ENCODE peak calls at places on chromosomes 13 and 19, in five cellular contexts. E is heart right ventricle; C is CD4-positive, alpha-beta T cell; H is CD8-positive, alpha-beta memory T cell; L is uterus. U is an unnamed sample.

GRCh38 chr13:44653261-44653660 is 77.1 kb upstream of the TSC22D1 start:
- DNase-seq in H (no peak), C (no peak), L (no peak), E (no peak), U (no peak)

GRCh38 chr13:112116187-112116950 is 49.4 kb downstream of the SOX1 start:
- DNase-seq in C (no peak), H (no peak), E (no peak), L (no peak), U (no peak)

GRCh38 chr13:52703482-52703881 is 36.1 kb downstream of the CNMD start:
- DNase-seq in C (no peak), H (no peak), E (no peak), L (no peak), U (no peak)

GRCh38 chr19:4431808-4432674 is 25.6 kb downstream of the UBXN6 start:
- DNase-seq in L (no peak), C (no peak), H (no peak), E (no peak), U (no peak)

GRCh38 chr13:39786091-39786490 is 130.6 kb downstream of the COG6 start:
- DNase-seq in L (no peak), E (no peak), H (no peak), C (no peak), U (no peak)

GRCh38 chr13:114282143-114282685 is 813 bp downstream of the UPF3A start:
- DNase-seq in L (no peak), C (no peak), E (peak; percentile 39), H (peak; percentile 21), U (peak; percentile 23)

GRCh38 chr19:32287811-32288227 is 57.6 kb upstream of the ZNF507 start:
- DNase-seq in C (no peak), L (peak; percentile 62), H (no peak), E (peak; percentile 58), U (no peak)

GRCh38 chr13:105329359-105329758 is 1206.1 kb downstream of the EFNB2 start:
- DNase-seq in C (no peak), L (no peak), H (no peak), E (no peak), U (no peak)

GRCh38 chr13:53382008-53382407 is 353.4 kb downstream of the OLFM4 start:
- DNase-seq in H (no peak), E (no peak), C (no peak), L (no peak), U (no peak)

GRCh38 chr13:37540228-37540627 is 58.3 kb downstream of the POSTN start:
- DNase-seq in H (no peak), C (no peak), E (no peak), L (no peak), U (no peak)

GRCh38 chr19:58538257-58539168 is 5.4 kb upstream of the TRIM28 start:
- DNase-seq in L (no peak), H (no peak), E (peak; percentile 53), C (no peak), U (peak; percentile 67)

GRCh38 chr19:6489278-6490061 is 7.9 kb upstream of the DENND1C start:
- DNase-seq in C (no peak), L (no peak), E (no peak), H (no peak), U (no peak)

GRCh38 chr13:81493144-81493543 is 1152.2 kb upstream of the SPRY2 start:
- DNase-seq in E (no peak), C (no peak), H (no peak), L (no peak), U (no peak)

GRCh38 chr19:41269055-41269454 is 4.9 kb downstream of the HNRNPUL1 start:
- DNase-seq in C (no peak), H (no peak), L (no peak), E (no peak), U (no peak)

GRCh38 chr13:28754698-28755545 is 36.2 kb upstream of the SLC46A3 start:
- DNase-seq in E (peak; percentile 71), H (no peak), L (peak; percentile 43), C (no peak), U (no peak)

GRCh38 chr13:38543561-38543960 is 143.3 kb upstream of the FREM2 start:
- DNase-seq in C (no peak), H (no peak), L (no peak), E (no peak), U (no peak)

GRCh38 chr13:24172071-24172470 is 11.6 kb downstream of the SPATA13 start:
- DNase-seq in C (no peak), E (no peak), H (no peak), L (no peak), U (no peak)

GRCh38 chr19:48858984-48859710 is 9.3 kb downstream of the PLEKHA4 start:
- DNase-seq in H (peak; percentile 75), C (peak; percentile 67), E (no peak), L (no peak), U (peak; percentile 79)

GRCh38 chr13:103349664-103350063 is 283.4 kb upstream of the SLC10A2 start:
- DNase-seq in E (peak; percentile 34), L (no peak), H (no peak), C (no peak), U (no peak)

GRCh38 chr13:46884531-46884930 is 12.3 kb downstream of the HTR2A start:
- DNase-seq in L (no peak), E (no peak), H (no peak), C (no peak), U (no peak)

GRCh38 chr13:76473552-76474134 is 412.6 kb downstream of the KCTD12 start:
- DNase-seq in C (peak; percentile 61), E (peak; percentile 79), H (peak; percentile 47), L (peak; percentile 75), U (peak; percentile 79)

GRCh38 chr13:99982741-99983400 is 1.3 kb downstream of the ZIC2 start:
- DNase-seq in L (no peak), H (no peak), E (no peak), C (no peak), U (no peak)

GRCh38 chr19:55383279-55383788 is 758 bp downstream of the TMEM238 start:
- DNase-seq in L (no peak), H (no peak), E (no peak), C (no peak), U (peak; percentile 32)

GRCh38 chr19:1069009-1069779 is 2.2 kb downstream of the ARHGAP45 start:
- DNase-seq in E (peak; percentile 50), H (peak; percentile 71), L (no peak), C (peak; percentile 64), U (peak; percentile 80)

GRCh38 chr13:22169473-22169872 is 498.6 kb downstream of the FGF9 start:
- DNase-seq in L (no peak), E (no peak), C (no peak), H (no peak), U (no peak)

DNA sequence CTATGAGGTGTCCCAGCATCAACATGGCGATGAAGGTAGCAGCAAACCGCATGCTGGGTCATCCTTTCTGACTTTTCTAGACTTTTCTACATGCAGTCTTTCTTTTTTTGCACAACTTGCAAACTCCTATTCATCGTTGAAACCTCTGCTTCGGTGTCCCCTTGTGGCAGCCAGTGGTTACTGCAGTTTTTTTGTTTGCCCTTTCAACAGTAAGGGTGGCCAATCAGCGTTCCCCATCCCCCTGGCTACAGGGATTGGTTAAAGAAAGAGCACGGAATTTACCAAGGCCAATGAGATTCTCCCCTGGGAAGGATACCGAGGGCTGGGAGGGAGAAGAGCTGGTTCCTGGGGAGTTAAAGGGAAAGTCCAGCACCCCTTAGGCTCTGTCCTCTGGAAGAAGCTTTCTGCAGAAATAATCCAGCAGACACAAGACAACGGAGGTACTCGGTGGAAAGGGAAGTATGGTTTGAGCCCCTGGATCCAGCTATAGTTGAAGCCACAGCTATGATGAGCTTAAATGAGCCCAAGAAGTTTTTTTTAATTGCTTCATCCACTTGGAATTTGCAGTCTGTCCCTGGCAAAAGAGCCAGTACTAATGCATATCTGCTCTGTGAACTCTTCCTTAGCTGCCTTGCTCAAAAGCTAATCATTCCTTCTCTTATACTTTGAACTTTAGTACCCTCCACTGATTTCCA is 5.6 kb upstream of the LSM4 start:
- DNase-seq in C (peak; percentile 80), H (peak; percentile 79), E (peak; percentile 96), L (peak; percentile 97), U (peak; percentile 82)
- H3K27ac ChIP-seq in C (no peak overlapping the region), H (peak overlapping the region; percentile 1), E (peak overlapping the region; percentile 79), L (peak overlapping the region; percentile 88), U (peak overlapping the region; percentile 1)

GRCh38 chr19:11198769-11199469 is 1.6 kb upstream of the KANK2 start:
- DNase-seq in L (no peak), E (no peak), C (no peak), H (no peak), U (no peak)
- H3K27ac ChIP-seq in L (peak overlapping the region; percentile 99), E (peak overlapping the region; percentile 87), C (no peak overlapping the region), H (no peak overlapping the region), U (no peak overlapping the region)

GRCh38 chr19:9875796-9876195 is 40.7 kb downstream of the PIN1 start:
- DNase-seq in H (no peak), L (no peak), E (no peak), C (no peak), U (no peak)
- H3K27ac ChIP-seq in H (no peak overlapping the region), L (no peak overlapping the region), E (no peak overlapping the region), C (no peak overlapping the region), U (no peak overlapping the region)

GRCh38 chr19:15290149-15290548 is 42.2 kb downstream of the BRD4 start:
- DNase-seq in H (no peak), L (no peak), E (no peak), C (no peak), U (no peak)

GRCh38 chr19:15292847-15293582 is 39.3 kb downstream of the BRD4 start:
- DNase-seq in E (peak; percentile 35), L (no peak), C (no peak), H (no peak), U (peak; percentile 26)

GRCh38 chr19:15292140-15292539 is 40.2 kb downstream of the BRD4 start:
- DNase-seq in C (no peak), L (no peak), E (no peak), H (no peak), U (no peak)

GRCh38 chr19:15291089-15291488 is 41.2 kb downstream of the BRD4 start:
- DNase-seq in L (no peak), E (no peak), H (no peak), C (no peak), U (no peak)

DNA sequence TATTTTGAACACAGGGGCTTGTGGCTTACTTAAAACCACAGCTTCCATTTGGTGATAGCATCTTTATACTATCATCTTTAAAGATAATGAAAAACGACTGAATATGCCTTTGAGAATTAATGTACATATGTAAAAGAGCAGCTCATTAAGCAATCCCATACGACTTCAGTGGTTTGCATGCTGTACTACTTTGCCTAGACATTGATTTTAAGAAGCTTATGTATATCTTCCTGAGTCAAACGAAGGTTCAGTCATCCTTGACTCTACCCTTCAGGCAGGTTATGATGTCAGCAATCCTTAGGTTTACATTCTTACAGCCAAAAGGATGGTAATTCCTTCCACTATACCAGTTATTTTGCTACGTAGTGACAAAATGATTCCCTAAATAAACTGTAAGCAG is 40.7 kb downstream of the BRD4 start:
- DNase-seq in C (no peak), E (no peak), H (no peak), L (no peak), U (no peak)
- H3K27ac ChIP-seq in C (no peak overlapping the region), E (no peak overlapping the region), H (no peak overlapping the region), L (no peak overlapping the region), U (no peak overlapping the region)

DNA sequence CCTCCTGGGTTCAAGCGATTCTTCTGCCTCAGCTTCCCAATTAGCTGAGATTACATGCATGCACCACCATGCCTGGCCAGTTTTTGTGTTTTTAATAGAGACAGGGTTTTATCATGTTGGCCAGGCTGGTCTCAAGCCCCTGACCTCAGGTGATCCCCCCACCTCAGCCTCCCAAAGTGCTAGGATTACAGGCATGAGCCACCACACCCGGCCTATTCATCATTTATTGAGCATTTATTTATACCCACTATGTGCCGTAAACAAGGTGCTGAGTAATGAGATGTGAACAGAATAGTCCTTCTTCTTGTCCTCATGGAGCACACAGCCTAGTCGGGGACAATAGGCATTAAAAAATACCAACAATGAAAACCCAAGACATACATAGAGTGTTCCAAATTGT is 25.6 kb downstream of the ACTN4 start:
- DNase-seq in C (no peak), L (no peak), E (no peak), H (no peak), U (no peak)
- H3K27ac ChIP-seq in C (no peak overlapping the region), L (peak overlapping the region; percentile 98), E (peak overlapping the region; percentile 98), H (no peak overlapping the region), U (no peak overlapping the region)

U was measured in CD4-positive, CD25-positive, alpha-beta regulatory T cell.